ENCODE peak calls at places on chromosomes 2 and 18, in ten cellular contexts. E, J, P, A, W, Z, Y, U, F and G are unnamed samples.

GRCh38 chr18:10660485-10660884 is 134.7 kb downstream of the NAPG start:
- DNase-seq in E (peak; percentile 61), J (no peak), P (no peak), A (no peak), W (no peak), Z (no peak), Y (no peak), U (no peak), F (no peak), G (no peak)

GRCh38 chr2:152348388-152348787 is 13.4 kb downstream of the FMNL2 start:
- DNase-seq in E (peak; percentile 37), J (no peak), P (no peak), A (no peak), W (no peak), Z (no peak), Y (no peak), U (no peak), F (no peak), G (no peak)

GRCh38 chr2:49241991-49242390 is 87.7 kb upstream of the FSHR start:
- DNase-seq in E (no peak), J (no peak), P (no peak), A (no peak), W (no peak), Z (no peak), Y (no peak), U (no peak), F (no peak), G (no peak)

GRCh38 chr2:95062247-95062646 is 36.7 kb downstream of the MAL start:
- DNase-seq in E (no peak), J (no peak), P (no peak), A (no peak), W (no peak), Z (no peak), Y (no peak), U (no peak), F (no peak), G (no peak)

GRCh38 chr18:77948571-77948970 is 698.9 kb downstream of the GALR1 start:
- DNase-seq in E (no peak), J (no peak), P (no peak), A (no peak), W (no peak), Z (no peak), Y (no peak), U (no peak), F (no peak), G (no peak)

GRCh38 chr2:27956895-27957294 is 66.4 kb downstream of the BABAM2 start:
- DNase-seq in E (peak; percentile 89), J (no peak), P (no peak), A (no peak), W (no peak), Z (no peak), Y (no peak), U (no peak), F (no peak), G (no peak)

GRCh38 chr2:25972049-25972823 is 10.1 kb downstream of the KIF3C start:
- DNase-seq in E (peak; percentile 79), J (no peak), P (no peak), A (no peak), W (no peak), Z (no peak), Y (no peak), U (no peak), F (no peak), G (no peak)

GRCh38 chr2:9112079-9112721 is 94.4 kb upstream of the ASAP2 start:
- DNase-seq in E (peak; percentile 86), J (no peak), P (no peak), A (peak; percentile 57), W (no peak), Z (no peak), Y (no peak), U (no peak), F (no peak), G (no peak)

GRCh38 chr2:215461836-215462532 is 26.1 kb upstream of the FN1 start:
- DNase-seq in E (peak; percentile 61), J (no peak), P (no peak), A (no peak), W (no peak), Z (no peak), Y (no peak), U (no peak), F (no peak), G (no peak)

GRCh38 chr2:55759271-55759921 is 65.8 kb upstream of the PNPT1 start:
- DNase-seq in E (no peak), J (no peak), P (no peak), A (no peak), W (no peak), Z (no peak), Y (no peak), U (no peak), F (no peak), G (no peak)

GRCh38 chr2:190827720-190828119 is 52.9 kb upstream of the GLS start:
- DNase-seq in E (no peak), J (no peak), P (no peak), A (no peak), W (no peak), Z (no peak), Y (no peak), U (no peak), F (no peak), G (no peak)

GRCh38 chr2:107511970-107512789 is 314.5 kb upstream of the RGPD4 start:
- DNase-seq in E (no peak), J (no peak), P (no peak), A (no peak), W (no peak), Z (no peak), Y (no peak), U (no peak), F (no peak), G (no peak)

GRCh38 chr18:21669736-21670135 is 34.8 kb downstream of the ABHD3 start:
- DNase-seq in E (no peak), J (no peak), P (no peak), A (no peak), W (peak; percentile 58), Z (no peak), Y (no peak), U (no peak), F (no peak), G (no peak)

GRCh38 chr2:233426619-233427342 is 72.5 kb downstream of the DGKD start:
- DNase-seq in E (peak; percentile 66), J (peak; percentile 65), P (peak; percentile 80), A (no peak), W (no peak), Z (no peak), Y (no peak), U (no peak), F (peak; percentile 77), G (no peak)

GRCh38 chr2:204114294-204114693 is 177.7 kb downstream of the ICOS start:
- DNase-seq in E (no peak), J (no peak), P (no peak), A (peak; percentile 19), W (no peak), Z (no peak), Y (no peak), U (no peak), F (no peak), G (no peak)

GRCh38 chr2:17303054-17303453 is 215.2 kb downstream of the RAD51AP2 start:
- DNase-seq in E (peak; percentile 15), J (no peak), P (no peak), A (no peak), W (no peak), Z (no peak), Y (no peak), U (no peak), F (no peak), G (no peak)

GRCh38 chr18:25180974-25181373 is 171.0 kb downstream of the ZNF521 start:
- DNase-seq in E (peak; percentile 43), J (no peak), P (no peak), A (no peak), W (no peak), Z (no peak), Y (no peak), U (no peak), F (no peak), G (no peak)

GRCh38 chr2:146124741-146125140 is 1604.8 kb upstream of the ZEB2 start:
- DNase-seq in E (peak; percentile 64), J (no peak), P (no peak), A (no peak), W (no peak), Z (no peak), Y (no peak), U (no peak), F (no peak), G (no peak)

GRCh38 chr2:55112229-55113016 is 62.2 kb upstream of the RTN4 start:
- DNase-seq in E (peak; percentile 43), J (no peak), P (no peak), A (peak; percentile 71), W (peak; percentile 65), Z (no peak), Y (no peak), U (no peak), F (no peak), G (no peak)

GRCh38 chr2:158395166-158395565 is 61.4 kb downstream of the CCDC148 start:
- DNase-seq in E (no peak), J (no peak), P (no peak), A (peak; percentile 14), W (no peak), Z (no peak), Y (no peak), U (no peak), F (no peak), G (no peak)

GRCh38 chr2:115083216-115083615 is 640.8 kb downstream of the DPP10 start:
- DNase-seq in E (no peak), J (no peak), P (no peak), A (no peak), W (no peak), Z (no peak), Y (peak; percentile 16), U (no peak), F (no peak), G (no peak)

GRCh38 chr18:1013951-1014350 is 109.3 kb downstream of the ADCYAP1 start:
- DNase-seq in E (no peak), J (no peak), P (no peak), A (no peak), W (no peak), Z (no peak), Y (no peak), U (no peak), F (no peak), G (no peak)